ENCODE peak calls at places on chromosome 19, in nine cellular contexts. One of them, this sample, is unnamed.

GRCh38 chr19:28509079-28509895 is 703.7 kb downstream of the UQCRFS1 start:
- DNase-seq in GM06990: no peak
- DNase-seq in epithelial cell of proximal tubule: no peak
- DNase-seq in amygdala: no peak
- DNase-seq in anterior cingulate cortex: no peak
- DNase-seq in HS-27A: no peak
- DNase-seq in NCI-H2171: no peak
- DNase-seq in caudate nucleus: no peak
- DNase-seq in pancreas: no peak
- DNase-seq in this sample: no peak

GRCh38 chr19:35011737-35012682 is 11.9 kb downstream of the GRAMD1A start:
- DNase-seq in GM06990: no peak
- DNase-seq in epithelial cell of proximal tubule: no peak
- DNase-seq in amygdala: no peak
- DNase-seq in anterior cingulate cortex: no peak
- DNase-seq in HS-27A: no peak
- DNase-seq in NCI-H2171: no peak
- DNase-seq in caudate nucleus: no peak
- DNase-seq in pancreas: no peak
- DNase-seq in this sample: no peak

GRCh38 chr19:39237200-39238184 is 7.3 kb downstream of the IFNL3 start:
- DNase-seq in GM06990: peak
- DNase-seq in epithelial cell of proximal tubule: no peak
- DNase-seq in amygdala: no peak
- DNase-seq in anterior cingulate cortex: no peak
- DNase-seq in HS-27A: no peak
- DNase-seq in NCI-H2171: no peak
- DNase-seq in caudate nucleus: no peak
- DNase-seq in pancreas: peak
- DNase-seq in this sample: no peak

GRCh38 chr19:29467824-29468401 is 57.9 kb upstream of the VSTM2B start:
- DNase-seq in GM06990: no peak
- DNase-seq in epithelial cell of proximal tubule: no peak
- DNase-seq in amygdala: no peak
- DNase-seq in anterior cingulate cortex: no peak
- DNase-seq in HS-27A: no peak
- DNase-seq in NCI-H2171: peak
- DNase-seq in caudate nucleus: no peak
- DNase-seq in pancreas: no peak
- DNase-seq in this sample: peak

GRCh38 chr19:7326105-7326877 is 22.4 kb upstream of the ARHGEF18 start:
- DNase-seq in GM06990: no peak
- DNase-seq in epithelial cell of proximal tubule: no peak
- DNase-seq in amygdala: no peak
- DNase-seq in anterior cingulate cortex: no peak
- DNase-seq in HS-27A: no peak
- DNase-seq in NCI-H2171: no peak
- DNase-seq in caudate nucleus: no peak
- DNase-seq in pancreas: no peak
- DNase-seq in this sample: no peak

GRCh38 chr19:38434549-38435051 is 1.1 kb downstream of the RYR1 start:
- DNase-seq in GM06990: no peak
- DNase-seq in epithelial cell of proximal tubule: no peak
- DNase-seq in amygdala: peak
- DNase-seq in anterior cingulate cortex: no peak
- DNase-seq in HS-27A: no peak
- DNase-seq in NCI-H2171: no peak
- DNase-seq in caudate nucleus: no peak
- DNase-seq in pancreas: no peak
- DNase-seq in this sample: no peak

GRCh38 chr19:13856530-13856929 is 20.4 kb upstream of the NANOS3 start:
- DNase-seq in GM06990: no peak
- DNase-seq in epithelial cell of proximal tubule: no peak
- DNase-seq in amygdala: no peak
- DNase-seq in anterior cingulate cortex: no peak
- DNase-seq in HS-27A: no peak
- DNase-seq in NCI-H2171: no peak
- DNase-seq in caudate nucleus: no peak
- DNase-seq in pancreas: no peak
- DNase-seq in this sample: no peak

GRCh38 chr19:28066161-28066560 is 1146.8 kb downstream of the UQCRFS1 start:
- DNase-seq in GM06990: no peak
- DNase-seq in epithelial cell of proximal tubule: no peak
- DNase-seq in amygdala: no peak
- DNase-seq in anterior cingulate cortex: no peak
- DNase-seq in HS-27A: no peak
- DNase-seq in NCI-H2171: no peak
- DNase-seq in caudate nucleus: no peak
- DNase-seq in pancreas: no peak
- DNase-seq in this sample: no peak

GRCh38 chr19:4571305-4571917 is 11.9 kb upstream of the SEMA6B start:
- DNase-seq in GM06990: no peak
- DNase-seq in epithelial cell of proximal tubule: no peak
- DNase-seq in amygdala: no peak
- DNase-seq in anterior cingulate cortex: no peak
- DNase-seq in HS-27A: no peak
- DNase-seq in NCI-H2171: peak
- DNase-seq in caudate nucleus: no peak
- DNase-seq in pancreas: no peak
- DNase-seq in this sample: no peak

This sample was measured in neuronal stem cell.